ENCODE peak calls at places on chromosomes 1 and 21, in four cellular contexts. M is mesendoderm, U is H1, L is H9. O is an unnamed sample.

GRCh38 chr21:45363921-45364463 is 41.0 kb upstream of the COL18A1 start:
- DNase-seq in M (peak; percentile 86), U (no peak), L (no peak), O (peak; percentile 99)

GRCh38 chr1:202638019-202638887 is 72.0 kb downstream of the SYT2 start:
- DNase-seq in M (peak; percentile 63), U (no peak), L (no peak), O (no peak)

GRCh38 chr1:89945852-89946476 is 48.9 kb upstream of the ZNF326 start:
- DNase-seq in M (no peak), U (no peak), L (no peak), O (peak; percentile 85)

GRCh38 chr1:178143730-178144343 is 49.9 kb downstream of the RASAL2 start:
- DNase-seq in M (no peak), U (no peak), L (no peak), O (peak; percentile 51)

GRCh38 chr1:6448749-6449631 is 17.0 kb downstream of the TNFRSF25 start:
- DNase-seq in M (peak; percentile 73), U (no peak), L (peak; percentile 80), O (no peak)

GRCh38 chr1:19811206-19811851 is 3.8 kb downstream of the RNF186 start:
- DNase-seq in M (peak; percentile 72), U (no peak), L (peak; percentile 72), O (peak; percentile 49)

GRCh38 chr1:239388578-239388977 is 2.2 kb downstream of the CHRM3 start:
- DNase-seq in M (no peak), U (no peak), L (no peak), O (no peak)

GRCh38 chr1:4173731-4174130 is 273.7 kb upstream of the C1orf174 start:
- DNase-seq in M (no peak), U (no peak), L (no peak), O (no peak)

GRCh38 chr1:246324711-246325110 is 182.4 kb downstream of the SMYD3 start:
- DNase-seq in M (peak; percentile 93), U (peak; percentile 27), L (peak; percentile 58), O (peak; percentile 72)

GRCh38 chr1:206557636-206558473 is 50.5 kb downstream of the RASSF5 start:
- DNase-seq in M (no peak), U (no peak), L (no peak), O (no peak)

GRCh38 chr1:226086776-226087175 is 24.3 kb downstream of the H3-3A start:
- DNase-seq in M (no peak), U (no peak), L (no peak), O (no peak)

GRCh38 chr21:25670726-25671125 is 31.7 kb downstream of the JAM2 start:
- DNase-seq in M (no peak), U (no peak), L (no peak), O (peak; percentile 30)

GRCh38 chr1:1210726-1211540 is 3.0 kb downstream of the TNFRSF4 start:
- DNase-seq in M (no peak), U (no peak), L (no peak), O (no peak)

GRCh38 chr1:15680614-15681345 is 3.3 kb upstream of the PLEKHM2 start:
- DNase-seq in M (peak; percentile 78), U (no peak), L (no peak), O (peak; percentile 96)

GRCh38 chr1:203185061-203185461 is 1.4 kb downstream of the CHI3L1 start:
- DNase-seq in M (no peak), U (no peak), L (no peak), O (no peak)

GRCh38 chr1:215648957-215649356 is 81.9 kb downstream of the KCTD3 start:
- DNase-seq in M (no peak), U (no peak), L (no peak), O (no peak)

GRCh38 chr1:3787347-3787710 is 9.0 kb downstream of the LRRC47 start:
- DNase-seq in M (no peak), U (no peak), L (no peak), O (no peak)

DNA sequence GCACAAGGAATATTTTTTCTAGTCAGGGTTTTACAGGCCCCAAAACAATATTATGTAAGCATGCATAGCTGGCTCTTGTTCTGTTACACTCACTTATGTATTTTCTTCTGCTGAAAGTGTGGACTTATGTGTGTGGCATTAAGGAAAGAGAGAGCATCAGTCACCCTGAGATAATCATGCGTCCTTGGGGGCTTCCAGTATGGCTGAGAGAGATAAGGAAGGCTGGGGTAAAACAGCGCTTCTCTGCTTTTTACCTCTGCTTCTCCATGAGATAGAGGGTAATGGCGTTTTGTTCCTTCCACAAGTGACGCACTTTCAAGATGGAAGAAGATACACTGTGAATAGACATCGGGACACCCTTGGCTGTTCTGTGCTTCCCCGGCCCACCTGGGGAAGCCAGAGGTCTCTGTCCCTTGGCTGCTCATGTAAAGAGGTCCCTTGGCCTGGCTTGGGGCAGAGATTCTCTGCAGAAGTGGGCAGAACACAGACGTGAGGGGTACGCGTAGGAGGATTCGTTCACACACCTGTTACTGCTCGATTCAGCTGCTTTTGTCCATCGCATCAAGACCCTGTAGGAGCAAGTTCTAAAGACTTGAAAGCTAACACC is 266.6 kb upstream of the RAB4A start:
- DNase-seq in M (no peak), U (no peak), L (no peak), O (no peak)
- H4K8ac ChIP-seq in M (no peak overlapping the region), U (no peak overlapping the region), L (no peak overlapping the region), O (no peak overlapping the region)

GRCh38 chr1:10901894-10902805 is 105.7 kb upstream of the CASZ1 start:
- DNase-seq in M (peak; percentile 44), U (no peak), L (no peak), O (no peak)

GRCh38 chr1:10901091-10901893 is 104.8 kb upstream of the CASZ1 start:
- DNase-seq in M (no peak), U (no peak), L (no peak), O (no peak)

GRCh38 chr1:10900265-10900651 is 103.8 kb upstream of the CASZ1 start:
- DNase-seq in M (peak; percentile 60), U (no peak), L (no peak), O (no peak)

GRCh38 chr1:10899490-10900264 is 103.2 kb upstream of the CASZ1 start:
- DNase-seq in M (no peak), U (no peak), L (no peak), O (no peak)

DNA sequence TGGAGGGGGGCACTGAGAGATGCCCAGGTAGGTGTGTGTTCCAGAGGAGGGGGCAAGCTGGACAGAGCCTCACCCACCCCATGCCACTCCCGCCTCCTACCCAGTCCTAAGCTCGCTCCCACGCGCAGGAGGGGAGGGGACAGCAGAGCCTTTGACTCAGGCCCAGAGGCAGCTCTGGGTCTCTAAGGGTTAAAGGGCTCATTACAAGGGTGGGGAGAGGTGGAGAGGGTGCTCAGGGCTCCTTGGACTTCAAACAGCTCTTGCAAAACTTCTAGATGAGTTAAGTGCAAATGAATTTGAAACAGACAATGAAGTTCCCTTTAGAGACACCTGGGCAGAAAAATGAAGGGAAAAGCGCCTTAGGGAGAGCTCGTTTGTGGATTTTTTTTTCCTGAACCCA is 104.2 kb upstream of the CASZ1 start:
- DNase-seq in M (peak; percentile 77), U (peak; percentile 27), L (no peak), O (no peak)
- H2AK5ac ChIP-seq in M (no peak overlapping the region), U (no peak overlapping the region), L (no peak overlapping the region), O (no peak overlapping the region)

GRCh38 chr1:2289607-2290006 is 61.5 kb downstream of the SKI start:
- DNase-seq in M (no peak), U (no peak), L (no peak), O (no peak)
- H4K8ac ChIP-seq in M (no peak overlapping the region), U (peak overlapping the region; percentile 83), L (no peak overlapping the region), O (peak overlapping the region; percentile 78)

DNA sequence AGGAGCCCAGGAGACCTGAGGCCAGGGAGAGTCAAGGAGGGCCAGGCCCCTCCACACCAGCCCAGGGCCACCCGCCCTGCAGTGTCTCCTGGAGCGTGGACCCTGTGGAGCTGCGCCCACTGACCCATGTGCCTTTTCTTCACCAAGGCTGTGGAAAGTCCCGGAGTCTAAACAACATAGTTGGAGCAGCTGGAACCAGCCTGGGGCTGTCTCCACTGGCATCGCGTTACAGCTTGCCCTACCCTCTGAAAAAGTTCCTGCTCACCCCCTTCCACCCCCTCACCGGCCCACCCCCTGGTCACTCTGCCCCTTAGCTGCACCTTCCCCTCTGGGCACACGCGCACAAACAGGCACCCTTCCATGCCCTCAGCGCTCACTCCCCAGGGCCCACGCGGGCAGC is 18.3 kb downstream of the KCNC4 start:
- DNase-seq in M (no peak), U (no peak), L (no peak), O (no peak)
- H2AK5ac ChIP-seq in M (no peak overlapping the region), U (no peak overlapping the region), L (no peak overlapping the region), O (no peak overlapping the region)

GRCh38 chr1:223733898-223734852 is 21.8 kb downstream of the CAPN2 start:
- DNase-seq in M (no peak), U (no peak), L (no peak), O (no peak)
- H4K8ac ChIP-seq in M (no peak overlapping the region), U (no peak overlapping the region), L (no peak overlapping the region), O (peak overlapping the region; percentile 58)

DNA sequence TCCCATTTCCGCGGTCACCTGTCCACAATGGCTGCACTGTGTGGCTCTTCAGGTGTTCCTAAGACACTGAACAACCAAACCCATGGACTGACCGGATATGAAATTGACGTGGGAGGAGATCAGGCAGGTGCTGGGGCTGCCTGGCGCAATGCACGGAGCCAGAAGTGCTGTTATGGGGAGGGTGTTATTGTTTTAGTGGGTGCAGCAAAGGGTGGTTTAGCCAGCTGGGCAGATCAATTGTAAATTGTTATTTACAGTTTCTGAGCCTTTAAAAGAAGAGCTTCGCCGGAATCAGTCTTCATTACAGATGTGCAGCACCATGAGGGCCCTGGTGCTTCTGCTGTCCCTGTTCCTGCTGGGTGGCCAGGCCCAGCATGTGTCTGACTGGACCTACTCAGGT is at the start of gene CA6:
- DNase-seq in M (no peak), U (no peak), L (no peak), O (no peak)
- H2AK5ac ChIP-seq in M (no peak within 1 kb of the TSS), U (no peak within 1 kb of the TSS), L (no peak within 1 kb of the TSS), O (no peak within 1 kb of the TSS)

DNA sequence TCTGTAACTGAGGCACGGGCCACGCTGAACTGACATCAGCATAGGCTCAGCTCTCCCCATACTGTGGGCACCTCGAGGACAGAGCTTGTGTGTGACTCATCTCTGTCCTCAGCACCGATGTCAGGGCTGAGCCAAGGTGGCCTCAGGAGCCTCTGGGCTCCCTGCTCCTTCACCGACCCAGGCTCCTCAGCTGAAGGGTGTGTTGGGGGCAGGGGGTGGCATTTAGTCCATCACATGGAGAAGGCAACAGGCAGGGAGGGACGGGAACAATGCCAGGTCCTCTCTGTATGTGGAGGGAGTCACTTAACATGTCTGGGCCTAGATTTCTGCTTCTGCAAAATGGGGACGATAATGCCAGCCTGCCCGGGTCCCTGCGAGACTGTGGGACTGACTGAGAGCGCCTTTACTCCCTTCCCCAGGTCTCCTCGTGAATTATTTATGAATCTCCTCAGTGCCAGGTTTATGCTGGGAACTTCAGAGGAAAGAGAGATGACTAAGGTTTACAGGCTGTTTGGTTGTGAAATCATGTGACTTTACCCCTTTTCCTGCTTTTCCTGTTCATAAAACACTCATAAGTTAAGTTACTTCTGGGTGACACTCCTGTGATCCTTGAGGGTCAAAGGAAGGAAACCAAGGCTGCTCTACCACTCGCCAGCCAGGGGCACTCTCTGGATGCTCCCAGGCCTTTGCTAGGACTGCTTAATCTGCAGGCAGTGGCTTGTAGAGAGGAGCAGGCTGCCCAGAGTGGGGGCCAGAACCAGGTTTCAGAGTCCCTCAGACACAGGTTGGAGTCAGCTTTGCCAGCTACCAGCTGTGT is 16.2 kb downstream of the TTC39A start:
- DNase-seq in M (no peak), U (no peak), L (no peak), O (peak; percentile 87)
- H4K8ac ChIP-seq in M (no peak overlapping the region), U (peak overlapping the region; percentile 23), L (no peak overlapping the region), O (peak overlapping the region; percentile 32)

O was measured in IMR-90.